ENCODE peak calls at places on chromosome 16, in five cellular contexts. F, V, E, X and J are unnamed samples.

GRCh38 chr16:56260378-56260987 is 69.2 kb downstream of the GNAO1 start:
- DNase-seq in F (no peak), V (no peak), E (no peak), X (no peak), J (no peak)

GRCh38 chr16:22070361-22071351 is 21.7 kb upstream of the VWA3A start:
- DNase-seq in F (peak; percentile 35), V (no peak), E (peak; percentile 37), X (no peak), J (no peak)

GRCh38 chr16:29147710-29148425 is 163.0 kb downstream of the LAT start:
- DNase-seq in F (no peak), V (no peak), E (no peak), X (no peak), J (no peak)

GRCh38 chr16:14423344-14423743 is 206.7 kb downstream of the PARN start:
- DNase-seq in F (no peak), V (no peak), E (no peak), X (no peak), J (no peak)

GRCh38 chr16:74455213-74455612 is 33.9 kb upstream of the CLEC18B start:
- DNase-seq in F (no peak), V (no peak), E (peak; percentile 69), X (no peak), J (no peak)

GRCh38 chr16:35295856-35296255 is 1836.4 kb downstream of the TP53TG3F start:
- DNase-seq in F (no peak), V (no peak), E (no peak), X (no peak), J (no peak)

GRCh38 chr16:86353934-86354333 is 156.4 kb upstream of the FOXF1 start:
- DNase-seq in F (no peak), V (no peak), E (no peak), X (no peak), J (no peak)

GRCh38 chr16:87541882-87542234 is 49.0 kb upstream of the ZCCHC14 start:
- DNase-seq in F (no peak), V (no peak), E (no peak), X (no peak), J (no peak)